ENCODE peak calls at places on chromosomes 2 and 18, in six cellular contexts. One of them, this sample, is unnamed.

GRCh38 chr2:141015339-141016047 is 1115.3 kb downstream of the LRP1B start:
- DNase-seq in progenitor cell of endocrine pancreas: no peak
- DNase-seq in NCI-H1092 treated with DMSO at 0.1 percent for 48 hours: no peak
- DNase-seq in endothelial cell of umbilical vein: no peak
- DNase-seq in left ventricle myocardium superior: peak; percentile 51
- DNase-seq in NCI-H2029: no peak
- DNase-seq in this sample: no peak

GRCh38 chr2:73053316-73054114 is 18.0 kb downstream of the SFXN5 start:
- DNase-seq in progenitor cell of endocrine pancreas: no peak
- DNase-seq in endothelial cell of umbilical vein: no peak
- DNase-seq in NCI-H1092 treated with DMSO at 0.1 percent for 48 hours: no peak
- DNase-seq in left ventricle myocardium superior: no peak
- DNase-seq in NCI-H2029: no peak
- DNase-seq in this sample: no peak

GRCh38 chr18:58195278-58195721 is 151.3 kb downstream of the NEDD4L start:
- DNase-seq in left ventricle myocardium superior: no peak
- DNase-seq in progenitor cell of endocrine pancreas: no peak
- DNase-seq in NCI-H1092 treated with DMSO at 0.1 percent for 48 hours: peak; percentile 85
- DNase-seq in endothelial cell of umbilical vein: no peak
- DNase-seq in NCI-H2029: peak; percentile 76
- DNase-seq in this sample: no peak

GRCh38 chr2:134086594-134087219 is 167.2 kb upstream of the MGAT5 start:
- DNase-seq in endothelial cell of umbilical vein: no peak
- DNase-seq in NCI-H2029: no peak
- DNase-seq in progenitor cell of endocrine pancreas: no peak
- DNase-seq in left ventricle myocardium superior: no peak
- DNase-seq in NCI-H1092 treated with DMSO at 0.1 percent for 48 hours: no peak
- DNase-seq in this sample: no peak

GRCh38 chr2:239355724-239356123 is 45.1 kb downstream of the HDAC4 start:
- DNase-seq in endothelial cell of umbilical vein: no peak
- DNase-seq in NCI-H2029: no peak
- DNase-seq in progenitor cell of endocrine pancreas: no peak
- DNase-seq in NCI-H1092 treated with DMSO at 0.1 percent for 48 hours: no peak
- DNase-seq in left ventricle myocardium superior: no peak
- DNase-seq in this sample: no peak

GRCh38 chr18:37138456-37138855 is 309.5 kb downstream of the KIAA1328 start:
- DNase-seq in NCI-H1092 treated with DMSO at 0.1 percent for 48 hours: no peak
- DNase-seq in NCI-H2029: no peak
- DNase-seq in progenitor cell of endocrine pancreas: no peak
- DNase-seq in endothelial cell of umbilical vein: no peak
- DNase-seq in left ventricle myocardium superior: no peak
- DNase-seq in this sample: no peak

GRCh38 chr2:19706332-19706731 is 195.5 kb downstream of the TTC32 start:
- DNase-seq in NCI-H1092 treated with DMSO at 0.1 percent for 48 hours: no peak
- DNase-seq in endothelial cell of umbilical vein: peak; percentile 12
- DNase-seq in NCI-H2029: no peak
- DNase-seq in left ventricle myocardium superior: no peak
- DNase-seq in progenitor cell of endocrine pancreas: no peak
- DNase-seq in this sample: no peak

GRCh38 chr2:159035790-159036411 is 67.5 kb downstream of the TANC1 start:
- DNase-seq in NCI-H2029: peak; percentile 79
- DNase-seq in left ventricle myocardium superior: no peak
- DNase-seq in endothelial cell of umbilical vein: peak; percentile 46
- DNase-seq in progenitor cell of endocrine pancreas: no peak
- DNase-seq in NCI-H1092 treated with DMSO at 0.1 percent for 48 hours: peak; percentile 6
- DNase-seq in this sample: no peak

GRCh38 chr2:239836021-239836765 is 188.9 kb downstream of the NDUFA10 start:
- DNase-seq in NCI-H2029: no peak
- DNase-seq in progenitor cell of endocrine pancreas: peak; percentile 8
- DNase-seq in NCI-H1092 treated with DMSO at 0.1 percent for 48 hours: no peak
- DNase-seq in endothelial cell of umbilical vein: no peak
- DNase-seq in left ventricle myocardium superior: no peak
- DNase-seq in this sample: no peak

GRCh38 chr2:240567137-240567871 is 980 bp upstream of the RNPEPL1 start:
- DNase-seq in endothelial cell of umbilical vein: peak; percentile 16
- DNase-seq in NCI-H2029: peak; percentile 6
- DNase-seq in left ventricle myocardium superior: no peak
- DNase-seq in progenitor cell of endocrine pancreas: no peak
- DNase-seq in NCI-H1092 treated with DMSO at 0.1 percent for 48 hours: no peak
- DNase-seq in this sample: no peak

GRCh38 chr2:157231476-157231875 is 26.0 kb upstream of the GALNT5 start:
- DNase-seq in left ventricle myocardium superior: no peak
- DNase-seq in NCI-H2029: no peak
- DNase-seq in progenitor cell of endocrine pancreas: no peak
- DNase-seq in NCI-H1092 treated with DMSO at 0.1 percent for 48 hours: no peak
- DNase-seq in endothelial cell of umbilical vein: no peak
- DNase-seq in this sample: no peak

GRCh38 chr2:109676346-109676897 is 62.3 kb downstream of the SOWAHC start:
- DNase-seq in endothelial cell of umbilical vein: no peak
- DNase-seq in progenitor cell of endocrine pancreas: no peak
- DNase-seq in left ventricle myocardium superior: no peak
- DNase-seq in NCI-H2029: no peak
- DNase-seq in NCI-H1092 treated with DMSO at 0.1 percent for 48 hours: peak; percentile 8
- DNase-seq in this sample: no peak

GRCh38 chr2:180707867-180708205 is 272.6 kb upstream of the UBE2E3 start:
- DNase-seq in progenitor cell of endocrine pancreas: no peak
- DNase-seq in left ventricle myocardium superior: no peak
- DNase-seq in NCI-H2029: no peak
- DNase-seq in endothelial cell of umbilical vein: peak; percentile 26
- DNase-seq in NCI-H1092 treated with DMSO at 0.1 percent for 48 hours: peak; percentile 30
- DNase-seq in this sample: peak; percentile 5

GRCh38 chr2:232624554-232624842 is 8.9 kb upstream of the EFHD1 start:
- DNase-seq in left ventricle myocardium superior: no peak
- DNase-seq in progenitor cell of endocrine pancreas: no peak
- DNase-seq in NCI-H2029: no peak
- DNase-seq in NCI-H1092 treated with DMSO at 0.1 percent for 48 hours: no peak
- DNase-seq in endothelial cell of umbilical vein: no peak
- DNase-seq in this sample: no peak

GRCh38 chr18:49565656-49566055 is 3.8 kb downstream of the LIPG start:
- DNase-seq in progenitor cell of endocrine pancreas: no peak
- DNase-seq in endothelial cell of umbilical vein: no peak
- DNase-seq in NCI-H2029: peak; percentile 21
- DNase-seq in left ventricle myocardium superior: peak; percentile 55
- DNase-seq in NCI-H1092 treated with DMSO at 0.1 percent for 48 hours: peak; percentile 94
- DNase-seq in this sample: no peak

GRCh38 chr2:38935568-38936172 is 46.0 kb downstream of the ARHGEF33 start:
- DNase-seq in left ventricle myocardium superior: no peak
- DNase-seq in endothelial cell of umbilical vein: no peak
- DNase-seq in NCI-H1092 treated with DMSO at 0.1 percent for 48 hours: no peak
- DNase-seq in NCI-H2029: no peak
- DNase-seq in progenitor cell of endocrine pancreas: no peak
- DNase-seq in this sample: no peak

GRCh38 chr2:128477891-128478290 is 159.2 kb upstream of the HS6ST1 start:
- DNase-seq in left ventricle myocardium superior: no peak
- DNase-seq in NCI-H1092 treated with DMSO at 0.1 percent for 48 hours: no peak
- DNase-seq in NCI-H2029: no peak
- DNase-seq in progenitor cell of endocrine pancreas: no peak
- DNase-seq in endothelial cell of umbilical vein: no peak
- DNase-seq in this sample: no peak

GRCh38 chr18:2536493-2536892 is 34.8 kb downstream of the METTL4 start:
- DNase-seq in NCI-H2029: no peak
- DNase-seq in NCI-H1092 treated with DMSO at 0.1 percent for 48 hours: no peak
- DNase-seq in left ventricle myocardium superior: no peak
- DNase-seq in endothelial cell of umbilical vein: no peak
- DNase-seq in progenitor cell of endocrine pancreas: no peak
- DNase-seq in this sample: no peak

GRCh38 chr18:13186687-13187086 is 31.9 kb upstream of the LDLRAD4 start:
- DNase-seq in NCI-H2029: no peak
- DNase-seq in endothelial cell of umbilical vein: no peak
- DNase-seq in NCI-H1092 treated with DMSO at 0.1 percent for 48 hours: no peak
- DNase-seq in progenitor cell of endocrine pancreas: no peak
- DNase-seq in left ventricle myocardium superior: no peak
- DNase-seq in this sample: no peak

GRCh38 chr2:181203916-181204315 is 223.5 kb downstream of the UBE2E3 start:
- DNase-seq in left ventricle myocardium superior: no peak
- DNase-seq in NCI-H1092 treated with DMSO at 0.1 percent for 48 hours: no peak
- DNase-seq in NCI-H2029: no peak
- DNase-seq in endothelial cell of umbilical vein: no peak
- DNase-seq in progenitor cell of endocrine pancreas: no peak
- DNase-seq in this sample: no peak

GRCh38 chr2:16861154-16861929 is 195.7 kb upstream of the CYRIA start:
- DNase-seq in NCI-H2029: no peak
- DNase-seq in endothelial cell of umbilical vein: no peak
- DNase-seq in progenitor cell of endocrine pancreas: no peak
- DNase-seq in NCI-H1092 treated with DMSO at 0.1 percent for 48 hours: no peak
- DNase-seq in left ventricle myocardium superior: no peak
- DNase-seq in this sample: no peak

GRCh38 chr2:86274918-86275275 is 62.5 kb downstream of the REEP1 start:
- DNase-seq in NCI-H1092 treated with DMSO at 0.1 percent for 48 hours: peak; percentile 6
- DNase-seq in NCI-H2029: no peak
- DNase-seq in left ventricle myocardium superior: peak; percentile 84
- DNase-seq in progenitor cell of endocrine pancreas: no peak
- DNase-seq in endothelial cell of umbilical vein: no peak
- DNase-seq in this sample: no peak

GRCh38 chr2:1168856-1169255 is 218.2 kb downstream of the SNTG2 start:
- DNase-seq in progenitor cell of endocrine pancreas: no peak
- DNase-seq in endothelial cell of umbilical vein: no peak
- DNase-seq in NCI-H2029: no peak
- DNase-seq in NCI-H1092 treated with DMSO at 0.1 percent for 48 hours: no peak
- DNase-seq in left ventricle myocardium superior: no peak
- DNase-seq in this sample: no peak

GRCh38 chr2:99156901-99157300 is 2.1 kb downstream of the LIPT1 start:
- DNase-seq in left ventricle myocardium superior: no peak
- DNase-seq in NCI-H2029: no peak
- DNase-seq in progenitor cell of endocrine pancreas: no peak
- DNase-seq in NCI-H1092 treated with DMSO at 0.1 percent for 48 hours: no peak
- DNase-seq in endothelial cell of umbilical vein: no peak
- DNase-seq in this sample: no peak

GRCh38 chr2:118848381-118849225 is 1.2 kb upstream of the EN1 start:
- DNase-seq in NCI-H1092 treated with DMSO at 0.1 percent for 48 hours: no peak
- DNase-seq in NCI-H2029: no peak
- DNase-seq in left ventricle myocardium superior: no peak
- DNase-seq in endothelial cell of umbilical vein: no peak
- DNase-seq in progenitor cell of endocrine pancreas: no peak
- DNase-seq in this sample: no peak

GRCh38 chr2:75482398-75482797 is 78.3 kb downstream of the EVA1A start:
- DNase-seq in left ventricle myocardium superior: no peak
- DNase-seq in NCI-H1092 treated with DMSO at 0.1 percent for 48 hours: no peak
- DNase-seq in endothelial cell of umbilical vein: no peak
- DNase-seq in NCI-H2029: no peak
- DNase-seq in progenitor cell of endocrine pancreas: no peak
- DNase-seq in this sample: no peak

GRCh38 chr18:51867767-51868166 is 472.2 kb upstream of the DCC start:
- DNase-seq in NCI-H1092 treated with DMSO at 0.1 percent for 48 hours: no peak
- DNase-seq in progenitor cell of endocrine pancreas: no peak
- DNase-seq in endothelial cell of umbilical vein: peak; percentile 1
- DNase-seq in left ventricle myocardium superior: no peak
- DNase-seq in NCI-H2029: no peak
- DNase-seq in this sample: no peak

GRCh38 chr18:25289040-25289631 is 62.8 kb downstream of the ZNF521 start:
- DNase-seq in NCI-H1092 treated with DMSO at 0.1 percent for 48 hours: no peak
- DNase-seq in left ventricle myocardium superior: no peak
- DNase-seq in NCI-H2029: no peak
- DNase-seq in progenitor cell of endocrine pancreas: no peak
- DNase-seq in endothelial cell of umbilical vein: peak; percentile 88
- DNase-seq in this sample: no peak